ENCODE peak calls at places on chromosomes 5 and 9, in eight cellular contexts. One of them, this sample, is unnamed.
A peak's percentile ranks its signal among the peaks of the same experiment; 100 is the strongest.

GRCh38 chr5:131357739-131358561 is 94.1 kb downstream of the CDC42SE2 start:
- DNase-seq in iPS-NIHi11: no peak
- DNase-seq in HuH-7: no peak
- DNase-seq in endothelial cell: no peak
- DNase-seq in heart left ventricle: no peak
- DNase-seq in colonic mucosa: no peak
- DNase-seq in germinal center: no peak
- DNase-seq in NCI-H524: no peak
- DNase-seq in this sample: no peak

GRCh38 chr5:77329664-77330430 is 119.4 kb downstream of the PDE8B start:
- DNase-seq in heart left ventricle: no peak
- DNase-seq in germinal center: no peak
- DNase-seq in HuH-7: no peak
- DNase-seq in NCI-H524: no peak
- DNase-seq in iPS-NIHi11: no peak
- DNase-seq in colonic mucosa: no peak
- DNase-seq in endothelial cell: no peak
- DNase-seq in this sample: no peak

GRCh38 chr9:92704528-92704927 is 34.6 kb upstream of the IPPK start:
- DNase-seq in iPS-NIHi11: no peak
- DNase-seq in heart left ventricle: no peak
- DNase-seq in endothelial cell: no peak
- DNase-seq in germinal center: no peak
- DNase-seq in HuH-7: no peak
- DNase-seq in NCI-H524: no peak
- DNase-seq in colonic mucosa: no peak
- DNase-seq in this sample: no peak

GRCh38 chr9:78001946-78002731 is 29.5 kb downstream of the GNAQ start:
- DNase-seq in iPS-NIHi11: no peak
- DNase-seq in germinal center: no peak
- DNase-seq in endothelial cell: no peak
- DNase-seq in NCI-H524: no peak
- DNase-seq in heart left ventricle: no peak
- DNase-seq in colonic mucosa: no peak
- DNase-seq in HuH-7: no peak
- DNase-seq in this sample: no peak

GRCh38 chr5:179793470-179794139 is at the start of gene LTC4S:
- DNase-seq in NCI-H524: no peak
- DNase-seq in endothelial cell: no peak
- DNase-seq in germinal center: no peak
- DNase-seq in colonic mucosa: peak; percentile 67
- DNase-seq in heart left ventricle: peak; percentile 93
- DNase-seq in iPS-NIHi11: no peak
- DNase-seq in HuH-7: no peak
- DNase-seq in this sample: peak; percentile 83

GRCh38 chr5:16568875-16569580 is 47.8 kb downstream of the RETREG1 start:
- DNase-seq in NCI-H524: no peak
- DNase-seq in HuH-7: no peak
- DNase-seq in germinal center: no peak
- DNase-seq in heart left ventricle: peak; percentile 62
- DNase-seq in iPS-NIHi11: no peak
- DNase-seq in endothelial cell: no peak
- DNase-seq in colonic mucosa: no peak
- DNase-seq in this sample: peak; percentile 65

GRCh38 chr5:150252489-150252888 is 37.1 kb downstream of the CAMK2A start:
- DNase-seq in heart left ventricle: no peak
- DNase-seq in endothelial cell: no peak
- DNase-seq in colonic mucosa: no peak
- DNase-seq in NCI-H524: no peak
- DNase-seq in HuH-7: no peak
- DNase-seq in germinal center: no peak
- DNase-seq in iPS-NIHi11: no peak
- DNase-seq in this sample: no peak

GRCh38 chr5:129098488-129099183 is 4.1 kb downstream of the ISOC1 start:
- DNase-seq in endothelial cell: no peak
- DNase-seq in colonic mucosa: no peak
- DNase-seq in heart left ventricle: no peak
- DNase-seq in iPS-NIHi11: no peak
- DNase-seq in HuH-7: no peak
- DNase-seq in NCI-H524: no peak
- DNase-seq in germinal center: no peak
- DNase-seq in this sample: no peak

GRCh38 chr5:171888051-171888481 is 102.4 kb downstream of the SMIM23 start:
- DNase-seq in iPS-NIHi11: no peak
- DNase-seq in heart left ventricle: no peak
- DNase-seq in endothelial cell: no peak
- DNase-seq in NCI-H524: no peak
- DNase-seq in HuH-7: no peak
- DNase-seq in colonic mucosa: no peak
- DNase-seq in germinal center: no peak
- DNase-seq in this sample: no peak

GRCh38 chr5:10707198-10708187 is 53.5 kb downstream of the DAP start:
- DNase-seq in NCI-H524: no peak
- DNase-seq in colonic mucosa: no peak
- DNase-seq in germinal center: no peak
- DNase-seq in iPS-NIHi11: no peak
- DNase-seq in heart left ventricle: no peak
- DNase-seq in HuH-7: no peak
- DNase-seq in endothelial cell: no peak
- DNase-seq in this sample: no peak

GRCh38 chr5:82365744-82366228 is 87.6 kb upstream of the RPS23 start:
- DNase-seq in HuH-7: no peak
- DNase-seq in germinal center: no peak
- DNase-seq in iPS-NIHi11: no peak
- DNase-seq in colonic mucosa: no peak
- DNase-seq in NCI-H524: no peak
- DNase-seq in endothelial cell: no peak
- DNase-seq in heart left ventricle: no peak
- DNase-seq in this sample: no peak

GRCh38 chr5:82812575-82812974 is 264.6 kb downstream of the TMEM167A start:
- DNase-seq in heart left ventricle: no peak
- DNase-seq in NCI-H524: no peak
- DNase-seq in germinal center: no peak
- DNase-seq in iPS-NIHi11: no peak
- DNase-seq in colonic mucosa: no peak
- DNase-seq in endothelial cell: no peak
- DNase-seq in HuH-7: no peak
- DNase-seq in this sample: no peak

GRCh38 chr9:75964431-75964830 is 74.0 kb downstream of the PCSK5 start:
- DNase-seq in germinal center: no peak
- DNase-seq in colonic mucosa: no peak
- DNase-seq in NCI-H524: no peak
- DNase-seq in heart left ventricle: no peak
- DNase-seq in HuH-7: no peak
- DNase-seq in endothelial cell: no peak
- DNase-seq in iPS-NIHi11: peak; percentile 25
- DNase-seq in this sample: peak; percentile 26

GRCh38 chr5:134083517-134083916 is 31.0 kb upstream of the TCF7 start:
- DNase-seq in endothelial cell: no peak
- DNase-seq in iPS-NIHi11: no peak
- DNase-seq in NCI-H524: no peak
- DNase-seq in colonic mucosa: no peak
- DNase-seq in HuH-7: no peak
- DNase-seq in heart left ventricle: no peak
- DNase-seq in germinal center: no peak
- DNase-seq in this sample: no peak

GRCh38 chr9:134372621-134373267 is 46.5 kb downstream of the RXRA start:
- DNase-seq in germinal center: no peak
- DNase-seq in iPS-NIHi11: no peak
- DNase-seq in HuH-7: no peak
- DNase-seq in NCI-H524: no peak
- DNase-seq in endothelial cell: no peak
- DNase-seq in heart left ventricle: peak; percentile 77
- DNase-seq in colonic mucosa: no peak
- DNase-seq in this sample: no peak

GRCh38 chr5:132430736-132431135 is 59.8 kb downstream of the IRF1 start:
- DNase-seq in NCI-H524: no peak
- DNase-seq in endothelial cell: no peak
- DNase-seq in colonic mucosa: no peak
- DNase-seq in germinal center: no peak
- DNase-seq in iPS-NIHi11: no peak
- DNase-seq in heart left ventricle: no peak
- DNase-seq in HuH-7: no peak
- DNase-seq in this sample: no peak

GRCh38 chr5:31372124-31372523 is 159.8 kb downstream of the DROSHA start:
- DNase-seq in colonic mucosa: no peak
- DNase-seq in HuH-7: no peak
- DNase-seq in iPS-NIHi11: no peak
- DNase-seq in heart left ventricle: no peak
- DNase-seq in endothelial cell: no peak
- DNase-seq in germinal center: no peak
- DNase-seq in NCI-H524: no peak
- DNase-seq in this sample: no peak

GRCh38 chr9:31272456-31273295 is 1111.8 kb upstream of the ACO1 start:
- DNase-seq in germinal center: no peak
- DNase-seq in colonic mucosa: peak; percentile 45
- DNase-seq in NCI-H524: no peak
- DNase-seq in iPS-NIHi11: no peak
- DNase-seq in heart left ventricle: no peak
- DNase-seq in HuH-7: no peak
- DNase-seq in endothelial cell: no peak
- DNase-seq in this sample: no peak

GRCh38 chr5:163532203-163532892 is 26.9 kb downstream of the MAT2B start:
- DNase-seq in HuH-7: no peak
- DNase-seq in colonic mucosa: no peak
- DNase-seq in NCI-H524: no peak
- DNase-seq in iPS-NIHi11: no peak
- DNase-seq in germinal center: no peak
- DNase-seq in endothelial cell: no peak
- DNase-seq in heart left ventricle: no peak
- DNase-seq in this sample: no peak

GRCh38 chr5:135439426-135440205 is 7.5 kb downstream of the DCANP1 start:
- DNase-seq in germinal center: no peak
- DNase-seq in HuH-7: no peak
- DNase-seq in colonic mucosa: peak; percentile 14
- DNase-seq in heart left ventricle: no peak
- DNase-seq in iPS-NIHi11: no peak
- DNase-seq in endothelial cell: no peak
- DNase-seq in NCI-H524: no peak
- DNase-seq in this sample: no peak

GRCh38 chr5:100188339-100188738 is 346.8 kb upstream of the FAM174A start:
- DNase-seq in iPS-NIHi11: no peak
- DNase-seq in NCI-H524: peak; percentile 4
- DNase-seq in germinal center: no peak
- DNase-seq in heart left ventricle: no peak
- DNase-seq in HuH-7: no peak
- DNase-seq in endothelial cell: no peak
- DNase-seq in colonic mucosa: no peak
- DNase-seq in this sample: no peak

GRCh38 chr9:89410709-89411111 is 87.2 kb downstream of the SEMA4D start:
- DNase-seq in heart left ventricle: no peak
- DNase-seq in germinal center: no peak
- DNase-seq in iPS-NIHi11: no peak
- DNase-seq in endothelial cell: no peak
- DNase-seq in HuH-7: no peak
- DNase-seq in colonic mucosa: no peak
- DNase-seq in NCI-H524: no peak
- DNase-seq in this sample: no peak

GRCh38 chr9:68546596-68547390 is 6.1 kb upstream of the TMEM252 start:
- DNase-seq in colonic mucosa: no peak
- DNase-seq in endothelial cell: no peak
- DNase-seq in iPS-NIHi11: no peak
- DNase-seq in NCI-H524: no peak
- DNase-seq in HuH-7: no peak
- DNase-seq in heart left ventricle: no peak
- DNase-seq in germinal center: peak; percentile 46
- DNase-seq in this sample: no peak

GRCh38 chr5:67183859-67184258 is 12.7 kb downstream of the CD180 start:
- DNase-seq in iPS-NIHi11: no peak
- DNase-seq in HuH-7: no peak
- DNase-seq in germinal center: no peak
- DNase-seq in NCI-H524: no peak
- DNase-seq in colonic mucosa: no peak
- DNase-seq in endothelial cell: no peak
- DNase-seq in heart left ventricle: no peak
- DNase-seq in this sample: no peak

GRCh38 chr5:763397-763796 is 21.1 kb downstream of the ZDHHC11B start:
- DNase-seq in endothelial cell: no peak
- DNase-seq in colonic mucosa: no peak
- DNase-seq in NCI-H524: no peak
- DNase-seq in iPS-NIHi11: no peak
- DNase-seq in heart left ventricle: no peak
- DNase-seq in HuH-7: no peak
- DNase-seq in germinal center: no peak
- DNase-seq in this sample: no peak

GRCh38 chr9:132027752-132028666 is 51.7 kb downstream of the MED27 start:
- DNase-seq in heart left ventricle: peak; percentile 37
- DNase-seq in NCI-H524: no peak
- DNase-seq in HuH-7: no peak
- DNase-seq in colonic mucosa: no peak
- DNase-seq in germinal center: no peak
- DNase-seq in endothelial cell: no peak
- DNase-seq in iPS-NIHi11: no peak
- DNase-seq in this sample: no peak

GRCh38 chr9:137423001-137423809 is at the start of the genes EXD3 and NOXA1:
- DNase-seq in HuH-7: peak; percentile 89
- DNase-seq in iPS-NIHi11: peak; percentile 97
- DNase-seq in colonic mucosa: peak; percentile 96
- DNase-seq in NCI-H524: peak; percentile 80
- DNase-seq in germinal center: peak; percentile 95
- DNase-seq in heart left ventricle: peak; percentile 96
- DNase-seq in endothelial cell: peak; percentile 97
- DNase-seq in this sample: peak; percentile 93

GRCh38 chr9:125437771-125438221 is 176.2 kb downstream of the GAPVD1 start:
- DNase-seq in NCI-H524: no peak
- DNase-seq in endothelial cell: no peak
- DNase-seq in HuH-7: no peak
- DNase-seq in germinal center: no peak
- DNase-seq in iPS-NIHi11: no peak
- DNase-seq in heart left ventricle: peak; percentile 13
- DNase-seq in colonic mucosa: no peak
- DNase-seq in this sample: no peak

GRCh38 chr9:109001275-109001676 is 12.0 kb downstream of the CTNNAL1 start:
- DNase-seq in endothelial cell: no peak
- DNase-seq in HuH-7: no peak
- DNase-seq in germinal center: no peak
- DNase-seq in colonic mucosa: no peak
- DNase-seq in iPS-NIHi11: no peak
- DNase-seq in NCI-H524: no peak
- DNase-seq in heart left ventricle: no peak
- DNase-seq in this sample: no peak